ENCODE peak calls at places on chromosomes 3 and 15, in ten cellular contexts. W is Daoy, M is posterior cingulate gyrus, H is GM10248, O is T-helper 2 cell, X is AG08395, R is M059J, Q is foreskin keratinocyte, G is HTR-8/SVneo, N is GM04503. S is an unnamed sample.

GRCh38 chr15:59360305-59360704 is 12.4 kb downstream of the MYO1E start:
- DNase-seq in O (no peak), R (no peak), N (no peak), X (no peak), Q (no peak), G (no peak), H (no peak), M (no peak), W (no peak), S (no peak)

GRCh38 chr3:49634736-49635135 is 39.4 kb upstream of the APEH start:
- DNase-seq in H (no peak), W (no peak), R (no peak), G (no peak), O (no peak), Q (no peak), N (no peak), M (no peak), X (no peak), S (no peak)

GRCh38 chr3:101124125-101124524 is 130.9 kb upstream of the ABI3BP start:
- DNase-seq in N (peak), O (no peak), W (no peak), X (no peak), H (no peak), R (no peak), G (no peak), M (no peak), Q (no peak), S (no peak)

GRCh38 chr3:152443212-152444023 is 174.7 kb downstream of the MBNL1 start:
- DNase-seq in N (no peak), O (peak), M (no peak), X (no peak), R (no peak), H (no peak), G (no peak), Q (no peak), W (no peak), S (no peak)

GRCh38 chr15:36777941-36778340 is 198.5 kb downstream of the CDIN1 start:
- DNase-seq in G (no peak), O (no peak), N (peak), W (no peak), R (no peak), H (no peak), M (no peak), X (peak), Q (no peak), S (no peak)

GRCh38 chr3:66598168-66598567 is 97.3 kb upstream of the LRIG1 start:
- DNase-seq in Q (no peak), G (no peak), W (peak), O (no peak), R (peak), N (no peak), M (no peak), H (no peak), X (peak), S (no peak)

GRCh38 chr3:17580901-17581300 is 161.5 kb downstream of the TBC1D5 start:
- DNase-seq in O (no peak), G (no peak), W (no peak), M (no peak), H (no peak), R (no peak), N (no peak), Q (no peak), X (no peak), S (no peak)

GRCh38 chr3:8769088-8769822 is at the start of gene OXTR:
- DNase-seq in Q (peak), H (peak), M (peak), R (peak), W (peak), G (peak), N (peak), X (peak), O (peak), S (peak)

GRCh38 chr3:1551741-1552140 is 458.9 kb downstream of the CNTN6 start:
- DNase-seq in Q (no peak), O (no peak), G (no peak), R (no peak), W (no peak), H (no peak), N (no peak), X (no peak), M (no peak), S (no peak)

GRCh38 chr15:100785181-100786138 is 94.2 kb upstream of the ALDH1A3 start:
- DNase-seq in G (no peak), N (no peak), X (no peak), O (no peak), R (peak), M (peak), H (no peak), W (peak), Q (no peak), S (no peak)

GRCh38 chr3:138114431-138114918 is 933 bp downstream of the DZIP1L start:
- DNase-seq in X (no peak), O (no peak), N (no peak), H (no peak), W (peak), R (peak), M (no peak), Q (no peak), G (peak), S (no peak)

GRCh38 chr3:56725175-56725574 is 42.1 kb upstream of the TASOR start:
- DNase-seq in N (no peak), O (peak), H (peak), W (peak), X (no peak), Q (no peak), R (no peak), G (no peak), M (no peak), S (no peak)

S was measured in Caco-2.